ENCODE peak calls at places on chromosomes 2 and 18, in four cellular contexts. One of them, this sample, is unnamed.

GRCh38 chr2:156437272-156437671 is 1.1 kb downstream of the GPD2 start:
- DNase-seq in fibroblast of lung: no peak
- DNase-seq in breast epithelium: no peak
- DNase-seq in BE2C: no peak
- DNase-seq in this sample: no peak

GRCh38 chr18:49031511-49032188 is 80.9 kb upstream of the SMAD7 start:
- DNase-seq in fibroblast of lung: no peak
- DNase-seq in breast epithelium: peak; percentile 15
- DNase-seq in BE2C: no peak
- DNase-seq in this sample: no peak

GRCh38 chr2:32068-32467 is 14.2 kb downstream of the FAM110C start:
- DNase-seq in fibroblast of lung: no peak
- DNase-seq in breast epithelium: no peak
- DNase-seq in BE2C: no peak
- DNase-seq in this sample: no peak

GRCh38 chr18:37006742-37007141 is 177.8 kb downstream of the KIAA1328 start:
- DNase-seq in fibroblast of lung: no peak
- DNase-seq in breast epithelium: no peak
- DNase-seq in BE2C: no peak
- DNase-seq in this sample: no peak

GRCh38 chr2:154425999-154426398 is 272.5 kb upstream of the KCNJ3 start:
- DNase-seq in fibroblast of lung: no peak
- DNase-seq in breast epithelium: no peak
- DNase-seq in BE2C: peak; percentile 65
- DNase-seq in this sample: no peak

GRCh38 chr2:165825041-165825440 is 31.0 kb upstream of the GALNT3 start:
- DNase-seq in fibroblast of lung: peak; percentile 79
- DNase-seq in breast epithelium: no peak
- DNase-seq in BE2C: peak; percentile 12
- DNase-seq in this sample: no peak

GRCh38 chr2:235868224-235868623 is 300.0 kb downstream of the GBX2 start:
- DNase-seq in fibroblast of lung: no peak
- DNase-seq in breast epithelium: no peak
- DNase-seq in BE2C: no peak
- DNase-seq in this sample: no peak

GRCh38 chr18:77086656-77087390 is 45.8 kb downstream of the MBP start:
- DNase-seq in fibroblast of lung: no peak
- DNase-seq in breast epithelium: no peak
- DNase-seq in BE2C: no peak
- DNase-seq in this sample: no peak

GRCh38 chr2:199144036-199144435 is 313.7 kb downstream of the SATB2 start:
- DNase-seq in fibroblast of lung: peak; percentile 39
- DNase-seq in breast epithelium: no peak
- DNase-seq in BE2C: no peak
- DNase-seq in this sample: no peak

GRCh38 chr2:128157644-128158043 is 66.6 kb downstream of the UGGT1 start:
- DNase-seq in fibroblast of lung: no peak
- DNase-seq in breast epithelium: no peak
- DNase-seq in BE2C: no peak
- DNase-seq in this sample: no peak

GRCh38 chr18:3305354-3305762 is 43.4 kb downstream of the MYL12B start:
- DNase-seq in fibroblast of lung: peak; percentile 99
- DNase-seq in breast epithelium: peak; percentile 82
- DNase-seq in BE2C: no peak
- DNase-seq in this sample: peak; percentile 86

GRCh38 chr18:35029103-35029502 is 12.1 kb upstream of the MAPRE2 start:
- DNase-seq in fibroblast of lung: peak; percentile 79
- DNase-seq in breast epithelium: no peak
- DNase-seq in BE2C: no peak
- DNase-seq in this sample: peak; percentile 74

GRCh38 chr18:9849407-9849961 is 36.3 kb upstream of the TXNDC2 start:
- DNase-seq in fibroblast of lung: no peak
- DNase-seq in breast epithelium: no peak
- DNase-seq in BE2C: no peak
- DNase-seq in this sample: no peak

GRCh38 chr2:230411484-230412368 is 4.3 kb upstream of the SP100 start:
- DNase-seq in fibroblast of lung: peak; percentile 57
- DNase-seq in breast epithelium: no peak
- DNase-seq in BE2C: peak; percentile 50
- DNase-seq in this sample: no peak

GRCh38 chr2:118807668-118808428 is 39.6 kb downstream of the EN1 start:
- DNase-seq in fibroblast of lung: no peak
- DNase-seq in breast epithelium: no peak
- DNase-seq in BE2C: no peak
- DNase-seq in this sample: no peak

GRCh38 chr2:145842002-145842401 is 1322.1 kb upstream of the ZEB2 start:
- DNase-seq in fibroblast of lung: no peak
- DNase-seq in breast epithelium: no peak
- DNase-seq in BE2C: no peak
- DNase-seq in this sample: no peak

GRCh38 chr18:64876833-64877232 is 727.9 kb upstream of the LINC00305 start:
- DNase-seq in fibroblast of lung: no peak
- DNase-seq in breast epithelium: no peak
- DNase-seq in BE2C: no peak
- DNase-seq in this sample: no peak

GRCh38 chr2:219417374-219417773 is 803 bp upstream of the DES start:
- DNase-seq in fibroblast of lung: no peak
- DNase-seq in breast epithelium: no peak
- DNase-seq in BE2C: no peak
- DNase-seq in this sample: no peak

GRCh38 chr2:147331790-147332419 is 512.9 kb upstream of the ACVR2A start:
- DNase-seq in fibroblast of lung: peak; percentile 26
- DNase-seq in breast epithelium: no peak
- DNase-seq in BE2C: no peak
- DNase-seq in this sample: no peak

GRCh38 chr2:59770651-59771050 is 782.8 kb downstream of the BCL11A start:
- DNase-seq in fibroblast of lung: no peak
- DNase-seq in breast epithelium: no peak
- DNase-seq in BE2C: no peak
- DNase-seq in this sample: no peak

GRCh38 chr2:227312579-227312978 is 12.5 kb upstream of the MFF start:
- DNase-seq in fibroblast of lung: no peak
- DNase-seq in breast epithelium: no peak
- DNase-seq in BE2C: no peak
- DNase-seq in this sample: no peak

GRCh38 chr2:13581471-13581870 is 864.7 kb downstream of the TRIB2 start:
- DNase-seq in fibroblast of lung: no peak
- DNase-seq in breast epithelium: no peak
- DNase-seq in BE2C: peak; percentile 64
- DNase-seq in this sample: no peak

GRCh38 chr2:10740226-10740625 is 18.8 kb downstream of the ATP6V1C2 start:
- DNase-seq in fibroblast of lung: no peak
- DNase-seq in breast epithelium: no peak
- DNase-seq in BE2C: no peak
- DNase-seq in this sample: no peak

GRCh38 chr2:203659650-203660049 is 46.8 kb upstream of the CD28 start:
- DNase-seq in fibroblast of lung: no peak
- DNase-seq in breast epithelium: no peak
- DNase-seq in BE2C: no peak
- DNase-seq in this sample: no peak

GRCh38 chr18:12403601-12404506 is 3.9 kb upstream of the PRELID3A start:
- DNase-seq in fibroblast of lung: peak; percentile 89
- DNase-seq in breast epithelium: no peak
- DNase-seq in BE2C: no peak
- DNase-seq in this sample: peak; percentile 71

GRCh38 chr2:240925191-240925575 is 19.0 kb downstream of the CROCC2 start:
- DNase-seq in fibroblast of lung: no peak
- DNase-seq in breast epithelium: no peak
- DNase-seq in BE2C: peak; percentile 6
- DNase-seq in this sample: no peak

GRCh38 chr2:217049931-217050330 is 190.1 kb upstream of the TNP1 start:
- DNase-seq in fibroblast of lung: no peak
- DNase-seq in breast epithelium: no peak
- DNase-seq in BE2C: no peak
- DNase-seq in this sample: no peak

GRCh38 chr2:146481629-146482028 is 1363.2 kb upstream of the ACVR2A start:
- DNase-seq in fibroblast of lung: peak; percentile 66
- DNase-seq in breast epithelium: no peak
- DNase-seq in BE2C: no peak
- DNase-seq in this sample: no peak

GRCh38 chr2:172962824-172963223 is 112.8 kb upstream of the MAP3K20 start:
- DNase-seq in fibroblast of lung: peak; percentile 58
- DNase-seq in breast epithelium: no peak
- DNase-seq in BE2C: no peak
- DNase-seq in this sample: no peak

GRCh38 chr2:218395456-218395825 is 4.2 kb upstream of the CTDSP1 start:
- DNase-seq in fibroblast of lung: no peak
- DNase-seq in breast epithelium: no peak
- DNase-seq in BE2C: no peak
- DNase-seq in this sample: no peak

GRCh38 chr2:218394298-218395089 is 5.2 kb upstream of the CTDSP1 start:
- DNase-seq in fibroblast of lung: no peak
- DNase-seq in breast epithelium: no peak
- DNase-seq in BE2C: no peak
- DNase-seq in this sample: no peak

GRCh38 chr2:218393750-218394290 is 5.8 kb upstream of the CTDSP1 start:
- DNase-seq in fibroblast of lung: no peak
- DNase-seq in breast epithelium: no peak
- DNase-seq in BE2C: no peak
- DNase-seq in this sample: no peak

GRCh38 chr2:218395826-218396687 is 3.6 kb upstream of the CTDSP1 start:
- DNase-seq in fibroblast of lung: peak; percentile 96
- DNase-seq in breast epithelium: peak; percentile 90
- DNase-seq in BE2C: peak; percentile 92
- DNase-seq in this sample: peak; percentile 62

GRCh38 chr2:218395090-218395444 is 4.6 kb upstream of the CTDSP1 start:
- DNase-seq in fibroblast of lung: no peak
- DNase-seq in breast epithelium: no peak
- DNase-seq in BE2C: no peak
- DNase-seq in this sample: no peak
- H3K4me3 ChIP-seq in fibroblast of lung: no peak overlapping the region
- H3K4me3 ChIP-seq in breast epithelium: no peak overlapping the region
- H3K4me3 ChIP-seq in BE2C: no peak overlapping the region
- H3K4me3 ChIP-seq in this sample: no peak overlapping the region

GRCh38 chr2:89823556-89823955 is 1132.1 kb downstream of the RPIA start:
- DNase-seq in fibroblast of lung: no peak
- DNase-seq in breast epithelium: no peak
- DNase-seq in BE2C: no peak
- DNase-seq in this sample: no peak

GRCh38 chr2:89819809-89820208 is 1128.3 kb downstream of the RPIA start:
- DNase-seq in fibroblast of lung: no peak
- DNase-seq in breast epithelium: no peak
- DNase-seq in BE2C: no peak
- DNase-seq in this sample: no peak

GRCh38 chr2:89821455-89821945 is 1130.0 kb downstream of the RPIA start:
- DNase-seq in fibroblast of lung: no peak
- DNase-seq in breast epithelium: no peak
- DNase-seq in BE2C: no peak
- DNase-seq in this sample: no peak

GRCh38 chr2:89820248-89820647 is 1128.8 kb downstream of the RPIA start:
- DNase-seq in fibroblast of lung: no peak
- DNase-seq in breast epithelium: no peak
- DNase-seq in BE2C: no peak
- DNase-seq in this sample: no peak

DNA sequence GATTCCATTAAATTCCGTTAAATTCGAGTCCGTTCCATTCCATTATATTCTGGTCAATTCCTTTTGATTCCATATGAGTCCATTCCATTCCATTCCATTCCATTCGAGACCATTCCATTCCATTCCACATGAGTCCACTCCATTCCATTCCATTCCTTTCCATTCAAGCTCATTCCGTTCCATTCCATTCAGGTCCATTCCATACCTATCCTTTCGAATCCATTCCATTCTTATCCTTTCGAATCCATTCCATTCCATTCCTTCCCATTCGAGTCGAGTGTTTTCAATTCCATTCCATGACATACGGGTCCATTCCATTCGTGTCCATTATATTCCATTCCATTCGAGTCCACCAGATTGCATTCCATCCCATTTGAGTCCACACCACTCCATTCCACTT is 1127.4 kb downstream of the RPIA start:
- DNase-seq in fibroblast of lung: no peak
- DNase-seq in breast epithelium: no peak
- DNase-seq in BE2C: no peak
- DNase-seq in this sample: no peak
- H3K4me3 ChIP-seq in fibroblast of lung: no peak overlapping the region
- H3K4me3 ChIP-seq in breast epithelium: no peak overlapping the region
- H3K4me3 ChIP-seq in BE2C: no peak overlapping the region
- H3K4me3 ChIP-seq in this sample: no peak overlapping the region

DNA sequence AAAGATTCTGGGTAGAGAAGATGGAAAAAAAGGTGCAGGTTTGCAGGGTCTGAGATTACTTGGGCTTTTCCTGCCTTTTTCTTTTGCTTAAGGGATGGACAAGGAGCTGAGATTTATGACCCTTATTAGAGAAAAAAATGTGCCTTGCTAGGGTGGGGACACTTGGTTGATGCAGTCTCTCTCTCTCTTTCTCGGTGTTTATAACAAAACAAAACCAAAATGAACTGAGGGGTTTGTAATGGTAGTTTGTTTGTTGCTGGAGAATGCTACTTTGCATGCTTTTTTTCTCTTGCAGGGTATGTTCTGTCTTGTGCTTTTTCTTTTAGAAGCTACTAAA is 300 bp downstream of the ZNF532 start:
- DNase-seq in fibroblast of lung: no peak
- DNase-seq in breast epithelium: no peak
- DNase-seq in BE2C: no peak
- DNase-seq in this sample: no peak
- H3K4me3 ChIP-seq in fibroblast of lung: peak overlapping the region; percentile 19
- H3K4me3 ChIP-seq in breast epithelium: peak overlapping the region; percentile 79
- H3K4me3 ChIP-seq in BE2C: peak overlapping the region; percentile 58
- H3K4me3 ChIP-seq in this sample: no peak overlapping the region

GRCh38 chr2:238968616-238969394 is 120.9 kb downstream of the TWIST2 start:
- DNase-seq in fibroblast of lung: no peak
- DNase-seq in breast epithelium: no peak
- DNase-seq in BE2C: no peak
- DNase-seq in this sample: no peak
- H3K4me3 ChIP-seq in fibroblast of lung: no peak overlapping the region
- H3K4me3 ChIP-seq in breast epithelium: no peak overlapping the region
- H3K4me3 ChIP-seq in BE2C: no peak overlapping the region
- H3K4me3 ChIP-seq in this sample: no peak overlapping the region

DNA sequence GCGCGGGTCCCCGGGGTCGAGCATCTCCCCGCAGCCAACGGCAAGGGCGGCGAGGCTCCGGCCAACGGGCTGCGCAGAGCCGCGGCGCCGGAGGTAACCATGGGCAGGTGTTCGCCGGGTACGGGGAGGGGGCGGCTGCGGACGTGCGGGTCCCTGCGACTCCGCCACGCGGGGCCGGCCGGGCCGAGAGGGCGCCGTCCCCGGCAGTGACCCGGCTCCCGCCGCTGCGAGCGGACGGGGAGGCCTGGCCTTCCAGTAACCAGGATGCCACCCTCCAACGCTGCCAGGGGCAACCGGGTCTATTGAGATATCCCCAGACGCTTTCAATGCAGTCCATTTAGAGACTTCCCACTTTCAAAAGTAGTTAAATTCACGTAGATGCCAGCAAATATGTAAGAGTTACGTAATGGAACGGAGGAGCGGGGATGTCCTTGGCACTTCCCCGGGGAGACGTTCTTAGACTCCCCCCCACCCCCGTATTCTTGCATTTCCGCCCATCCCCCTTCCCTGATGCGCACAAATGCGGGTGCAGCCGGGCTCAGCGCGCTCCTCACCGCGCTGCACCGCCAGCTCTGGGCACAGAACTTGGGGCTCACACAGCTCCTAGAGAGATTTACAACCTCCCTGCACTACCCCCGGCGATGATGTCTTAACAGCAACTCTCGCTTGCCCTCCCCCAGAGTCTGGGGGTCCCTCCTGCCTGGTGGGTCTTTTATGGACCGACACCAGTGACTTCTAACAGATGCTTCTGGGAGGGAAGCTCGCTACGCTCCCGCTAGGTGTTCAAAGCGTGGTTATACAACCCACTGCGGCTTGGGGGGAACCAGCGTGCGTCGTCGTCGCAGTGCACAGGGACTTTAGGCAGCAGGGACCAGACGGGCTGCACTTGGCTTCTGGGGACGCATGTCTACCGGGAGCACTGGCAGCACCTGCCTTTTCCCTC is 657 bp downstream of the SGPP2 start:
- DNase-seq in fibroblast of lung: no peak
- DNase-seq in breast epithelium: no peak
- DNase-seq in BE2C: no peak
- DNase-seq in this sample: no peak
- H3K4me3 ChIP-seq in fibroblast of lung: no peak overlapping the region
- H3K4me3 ChIP-seq in breast epithelium: peak overlapping the region; percentile 63
- H3K4me3 ChIP-seq in BE2C: peak overlapping the region; percentile 51
- H3K4me3 ChIP-seq in this sample: no peak overlapping the region